ENCODE peak calls at places on chromosomes 3 and 15, in four cellular contexts. G is cardiac muscle cell, C is astrocyte of the spinal cord, B is choroid plexus epithelial cell. V is an unnamed sample.

GRCh38 chr15:38254065-38254883 is 1.6 kb downstream of the SPRED1 start:
- DNase-seq in G (peak), C (peak), B (peak), V (no peak)

GRCh38 chr15:70265466-70265978 is 167.8 kb upstream of the TLE3 start:
- DNase-seq in G (no peak), C (no peak), B (no peak), V (no peak)

GRCh38 chr3:113223831-113224240 is 12.5 kb downstream of the BOC start:
- DNase-seq in G (no peak), C (no peak), B (peak), V (no peak)

GRCh38 chr3:37891227-37891626 is 29.5 kb downstream of the CTDSPL start:
- DNase-seq in G (no peak), C (no peak), B (no peak), V (no peak)

GRCh38 chr3:15979490-15979889 is 181.7 kb upstream of the ANKRD28 start:
- DNase-seq in G (no peak), C (peak), B (no peak), V (no peak)

GRCh38 chr15:41892621-41893421 is 1.0 kb downstream of the SPTBN5 start:
- DNase-seq in G (no peak), C (no peak), B (no peak), V (no peak)

GRCh38 chr3:79233431-79234060 is 534.3 kb downstream of the ROBO1 start:
- DNase-seq in G (no peak), C (no peak), B (no peak), V (no peak)

GRCh38 chr3:141271279-141272033 is 39.8 kb downstream of the PXYLP1 start:
- DNase-seq in G (no peak), C (no peak), B (no peak), V (no peak)

GRCh38 chr3:185739264-185739701 is 85.6 kb downstream of the IGF2BP2 start:
- DNase-seq in G (no peak), C (no peak), B (no peak), V (no peak)

GRCh38 chr3:115922681-115923347 is 299.5 kb downstream of the GAP43 start:
- DNase-seq in G (peak), C (peak), B (peak), V (peak)

GRCh38 chr3:57851304-57851703 is 95.2 kb downstream of the SLMAP start:
- DNase-seq in G (no peak), C (no peak), B (no peak), V (no peak)

GRCh38 chr3:196603683-196604082 is 35.2 kb downstream of the FBXO45 start:
- DNase-seq in G (no peak), C (no peak), B (no peak), V (no peak)

GRCh38 chr3:101518421-101518871 is 5.4 kb upstream of the SENP7 start:
- DNase-seq in G (no peak), C (no peak), B (peak), V (no peak)

GRCh38 chr15:20106026-20106425 is 435.6 kb downstream of the GOLGA6L6 start:
- DNase-seq in G (no peak), C (no peak), B (no peak), V (no peak)

GRCh38 chr3:115092220-115092791 is 54.8 kb downstream of the ZBTB20 start:
- DNase-seq in G (peak), C (peak), B (peak), V (no peak)

GRCh38 chr3:27900316-27900715 is 178.2 kb upstream of the EOMES start:
- DNase-seq in G (no peak), C (no peak), B (no peak), V (no peak)

GRCh38 chr3:130968231-130968630 is 58.4 kb downstream of the ASTE1 start:
- DNase-seq in G (peak), C (peak), B (peak), V (no peak)

GRCh38 chr15:52309154-52309548 is 13.5 kb upstream of the MYO5C start:
- DNase-seq in G (no peak), C (no peak), B (no peak), V (no peak)

GRCh38 chr3:147813256-147813655 is 404.1 kb downstream of the ZIC1 start:
- DNase-seq in G (no peak), C (no peak), B (no peak), V (no peak)

GRCh38 chr3:143648218-143648617 is 200.1 kb downstream of the SLC9A9 start:
- DNase-seq in G (no peak), C (no peak), B (no peak), V (no peak)

GRCh38 chr15:77577350-77577749 is 55.4 kb downstream of the LINGO1 start:
- DNase-seq in G (peak), C (no peak), B (no peak), V (no peak)

GRCh38 chr15:95448531-95449210 is 881.8 kb upstream of the NR2F2 start:
- DNase-seq in G (no peak), C (no peak), B (no peak), V (no peak)

GRCh38 chr3:196016485-196016884 is 65.4 kb downstream of the TFRC start:
- DNase-seq in G (peak), C (peak), B (peak), V (peak)

GRCh38 chr3:129917423-129918007 is 24.0 kb upstream of the TMCC1 start:
- DNase-seq in G (no peak), C (no peak), B (no peak), V (no peak)

GRCh38 chr3:14460342-14461005 is 58.1 kb downstream of the SLC6A6 start:
- DNase-seq in G (peak), C (peak), B (peak), V (peak)

GRCh38 chr3:18840535-18841137 is 307.7 kb upstream of the KCNH8 start:
- DNase-seq in G (no peak), C (no peak), B (no peak), V (no peak)

GRCh38 chr3:153138267-153139210 is 23.5 kb upstream of the RAP2B start:
- DNase-seq in G (peak), C (peak), B (peak), V (peak)

GRCh38 chr3:31054032-31054431 is 159.6 kb upstream of the GADL1 start:
- DNase-seq in G (no peak), C (no peak), B (no peak), V (no peak)

GRCh38 chr3:192169332-192169915 is 557.9 kb downstream of the FGF12 start:
- DNase-seq in G (peak), C (peak), B (no peak), V (no peak)

GRCh38 chr3:127258733-127259132 is 29.1 kb downstream of the PRR20G start:
- DNase-seq in G (no peak), C (no peak), B (no peak), V (no peak)

GRCh38 chr15:88255109-88255495 is 1.4 kb downstream of the NTRK3 start:
- DNase-seq in G (no peak), C (no peak), B (no peak), V (no peak)
- H3K4me3 ChIP-seq in G (peak), C (no peak), B (peak), V (no peak)

GRCh38 chr3:139355937-139356336 is 12.1 kb downstream of the MRPS22 start:
- DNase-seq in G (no peak), C (no peak), B (no peak), V (no peak)

GRCh38 chr3:139357899-139358298 is 14.1 kb downstream of the MRPS22 start:
- DNase-seq in G (no peak), C (no peak), B (no peak), V (no peak)

GRCh38 chr3:139355502-139355901 is 11.7 kb downstream of the MRPS22 start:
- DNase-seq in G (peak), C (no peak), B (peak), V (no peak)

GRCh38 chr3:139354661-139355060 is 10.8 kb downstream of the MRPS22 start:
- DNase-seq in G (no peak), C (no peak), B (no peak), V (no peak)

GRCh38 chr3:139353920-139354556 is 10.2 kb downstream of the MRPS22 start:
- DNase-seq in G (peak), C (peak), B (peak), V (peak)
- TF ChIP-seq CTCF in G (peak), C (peak), B (peak), V (peak)

GRCh38 chr3:50264964-50265485 is 3.9 kb upstream of the SEMA3B start:
- DNase-seq in G (no peak), C (no peak), B (no peak), V (no peak)

GRCh38 chr3:50263443-50264388 is 5.2 kb upstream of the SEMA3B start:
- DNase-seq in G (no peak), C (no peak), B (no peak), V (no peak)

GRCh38 chr3:50265988-50266387 is 3.0 kb upstream of the SEMA3B start:
- DNase-seq in G (no peak), C (no peak), B (no peak), V (no peak)

GRCh38 chr3:50262778-50263177 is 6.2 kb upstream of the SEMA3B start:
- DNase-seq in G (no peak), C (no peak), B (no peak), V (no peak)

GRCh38 chr3:50264389-50264963 is 4.5 kb upstream of the SEMA3B start:
- DNase-seq in G (peak), C (peak), B (peak), V (peak)
- H3K4me3 ChIP-seq in G (no peak), C (no peak), B (no peak), V (no peak)

DNA sequence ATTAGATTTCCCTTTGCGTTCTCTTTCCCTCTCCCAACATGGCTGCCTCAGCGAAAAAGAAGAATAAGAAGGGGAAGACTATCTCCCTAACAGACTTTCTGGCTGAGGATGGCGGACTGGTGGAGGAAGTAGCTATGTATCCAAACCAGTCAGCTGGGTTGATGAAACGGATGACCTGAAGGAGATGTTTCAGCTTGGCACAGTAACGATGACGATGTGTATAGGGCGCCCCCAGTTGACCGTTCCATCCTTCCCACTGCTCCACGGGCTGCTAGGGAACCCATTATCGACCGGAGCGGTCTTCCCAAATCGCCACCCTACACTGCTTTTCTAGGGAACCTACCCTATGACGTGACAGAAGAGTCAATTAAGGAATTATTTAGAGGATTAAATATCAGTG is 20.1 kb upstream of the PARP14 start:
- DNase-seq in G (no peak), C (no peak), B (no peak), V (no peak)
- TF ChIP-seq CTCF in G (no peak), C (no peak), B (no peak), V (no peak)

DNA sequence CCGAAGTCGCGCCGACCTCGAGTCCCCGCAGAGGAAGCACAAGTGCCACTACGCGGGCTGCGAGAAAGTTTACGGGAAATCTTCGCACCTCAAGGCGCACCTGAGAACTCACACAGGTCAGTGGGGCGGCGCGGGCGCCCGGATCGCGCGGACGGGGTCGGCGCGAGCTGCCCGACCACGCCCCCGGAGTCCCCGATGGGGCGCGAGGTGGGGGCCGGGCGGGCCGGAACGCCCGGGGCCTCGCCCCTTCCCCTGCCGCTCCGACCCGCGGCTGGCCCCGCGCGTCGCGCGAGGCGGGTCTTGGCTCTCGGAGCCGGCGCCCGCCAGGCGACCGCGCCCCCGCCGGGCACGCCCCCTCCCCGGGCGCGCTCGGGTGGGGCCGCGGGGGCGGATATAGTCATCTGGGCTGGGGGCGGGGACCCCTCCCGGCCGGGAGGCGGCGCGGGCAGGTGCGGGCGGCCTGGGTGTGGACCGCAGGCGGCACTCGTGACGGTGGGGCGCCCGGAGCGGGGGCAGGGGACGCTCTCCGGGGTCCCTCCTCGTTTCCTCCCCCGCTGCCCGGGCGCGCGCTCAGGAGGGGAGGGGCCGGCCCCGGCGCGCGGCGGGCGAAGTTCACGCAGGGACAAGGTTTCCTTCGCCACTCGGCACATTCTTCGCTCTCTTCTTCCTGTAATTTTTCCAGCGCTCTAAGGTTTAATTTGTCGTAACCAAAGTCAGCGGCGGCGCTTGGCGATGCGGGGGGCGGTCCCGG is 1.2 kb downstream of the KLF13 start:
- DNase-seq in G (peak), C (peak), B (peak), V (no peak)
- H3K4me3 ChIP-seq in G (peak), C (peak), B (peak), V (peak)

DNA sequence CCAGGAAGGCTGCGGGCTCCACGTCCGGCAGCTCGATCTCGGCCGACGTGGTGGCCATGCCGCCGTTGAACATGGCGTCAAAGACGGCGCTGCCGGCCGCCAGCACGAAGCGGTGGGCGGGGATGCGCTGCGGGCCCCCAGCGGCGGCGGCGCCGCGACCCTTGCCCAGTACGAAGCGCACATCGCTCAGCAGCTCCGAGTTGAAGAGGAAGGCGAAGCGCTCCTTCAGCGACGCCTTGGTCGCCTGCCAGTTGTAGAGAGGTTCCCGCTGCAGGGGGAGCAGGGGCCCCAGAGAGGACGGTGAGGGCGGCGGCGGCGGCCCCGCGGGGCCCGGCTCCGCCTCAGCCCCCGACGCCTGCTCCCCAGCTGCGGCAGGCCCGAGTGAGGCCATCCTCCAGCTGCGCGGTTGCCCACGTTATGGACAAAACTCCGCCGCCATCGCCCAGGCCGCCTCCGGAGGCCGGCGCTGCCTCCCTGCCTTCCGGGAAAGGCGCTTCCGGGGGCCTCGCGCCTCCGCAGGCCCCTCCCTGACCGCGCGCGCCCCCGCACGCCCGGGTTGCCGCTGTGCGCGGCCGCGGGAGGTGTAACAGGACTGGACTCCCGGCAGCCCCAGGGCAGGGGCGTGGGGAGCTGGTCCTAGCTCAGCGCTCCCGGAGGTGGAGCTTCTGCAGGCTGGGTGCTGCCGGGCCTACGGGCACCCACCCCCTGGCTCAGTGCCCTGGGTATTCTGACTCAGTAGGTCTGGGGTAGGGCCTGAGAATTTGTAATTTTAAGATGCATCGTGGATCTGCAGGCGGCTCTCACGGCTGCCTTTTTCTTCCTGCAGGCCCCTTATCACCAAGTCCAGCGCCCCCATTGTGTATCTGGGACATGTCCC is at the start of gene BTBD1:
- DNase-seq in G (peak), C (peak), B (peak), V (peak)
- TF ChIP-seq CTCF in G (no peak), C (peak), B (peak), V (no peak)

DNA sequence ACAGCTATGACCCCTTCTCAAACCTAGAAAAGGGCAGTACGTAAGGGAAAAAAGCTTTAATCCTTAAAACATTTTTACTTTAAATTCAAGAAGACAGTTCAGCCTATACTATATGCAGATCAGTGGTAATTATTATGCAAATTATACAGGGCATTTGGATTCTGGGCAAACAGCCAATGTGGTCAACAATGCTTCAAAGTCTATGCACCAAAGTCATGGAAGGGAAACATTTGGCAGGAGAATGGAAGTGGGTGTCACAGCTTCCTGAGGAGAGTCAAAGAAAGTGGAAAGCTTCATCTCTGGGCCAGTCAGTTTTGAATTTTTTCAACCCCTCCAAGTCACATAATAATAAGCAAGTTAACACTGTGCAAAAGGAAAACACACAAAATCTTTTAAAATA is 68.4 kb upstream of the SLC12A8 start:
- DNase-seq in G (peak), C (peak), B (peak), V (peak)
- H3K4me3 ChIP-seq in G (no peak), C (no peak), B (no peak), V (no peak)

GRCh38 chr15:80317389-80318169 is 65.6 kb upstream of the CTXND1 start:
- DNase-seq in G (peak), C (peak), B (peak), V (peak)

GRCh38 chr15:80328496-80328895 is 75.7 kb upstream of the ARNT2 start:
- DNase-seq in G (no peak), C (no peak), B (no peak), V (no peak)

GRCh38 chr15:80325206-80325605 is 73.2 kb upstream of the CTXND1 start:
- DNase-seq in G (peak), C (no peak), B (no peak), V (no peak)

DNA sequence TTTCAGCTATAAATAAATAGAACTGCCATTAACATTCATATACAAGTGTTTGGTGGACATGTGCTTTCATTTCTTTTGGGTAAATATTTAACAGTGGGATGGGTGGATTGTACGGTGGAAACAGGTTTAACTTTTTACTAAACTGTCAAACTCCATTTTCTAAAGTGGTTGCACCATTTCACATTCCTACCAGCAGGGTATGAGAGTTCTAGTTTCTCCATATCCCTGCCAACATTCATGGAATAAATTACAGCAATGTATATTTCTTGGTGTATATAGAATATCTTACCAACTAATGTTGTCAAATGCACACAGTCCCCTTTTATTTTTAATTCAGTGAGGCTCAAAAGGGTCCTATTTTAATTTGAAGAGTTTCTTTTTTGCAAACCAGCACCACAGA is 71.3 kb upstream of the CTXND1 start:
- DNase-seq in G (no peak), C (no peak), B (no peak), V (no peak)
- TF ChIP-seq CTCF in G (peak), C (peak), B (peak), V (no peak)

DNA sequence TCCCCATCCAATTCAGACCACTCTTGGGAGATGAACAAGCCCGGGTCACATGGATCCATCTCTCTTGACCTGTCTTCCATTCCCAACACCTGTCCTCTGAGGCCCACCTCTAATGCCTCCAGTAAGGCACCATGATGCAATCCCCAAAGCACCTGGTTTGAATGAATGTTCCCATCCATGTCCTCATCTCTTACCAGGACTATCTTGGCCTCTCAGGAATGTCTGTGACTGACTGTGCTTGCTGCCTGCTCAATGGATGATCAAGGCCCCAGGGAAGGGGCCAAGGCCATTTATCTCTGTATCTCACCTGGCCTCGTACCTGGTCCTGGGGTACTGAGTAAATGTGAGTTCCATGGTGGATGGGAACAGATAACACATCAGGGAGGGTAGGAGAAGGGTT is 49.7 kb downstream of the SLCO2A1 start:
- DNase-seq in G (no peak), C (no peak), B (no peak), V (no peak)
- H3K4me3 ChIP-seq in G (no peak), C (no peak), B (no peak), V (no peak)